ENCODE peak calls at places on chromosomes 16 and 17, in nine cellular contexts. S, Q, A, B, R, X, Y, J and D are unnamed samples.

GRCh38 chr17:32912218-32912897 is 15.6 kb upstream of the TMEM98 start:
- DNase-seq in Q (peak), J (no peak), R (no peak), B (no peak), X (peak), S (no peak), Y (no peak), A (no peak), D (no peak)

GRCh38 chr16:87351320-87351698 is 32.3 kb downstream of the FBXO31 start:
- DNase-seq in S (no peak), R (no peak), J (no peak), A (no peak), B (no peak), X (no peak), Q (peak), Y (no peak), D (no peak)

GRCh38 chr17:350706-351435 is 1.7 kb downstream of the RPH3AL start:
- DNase-seq in R (no peak), Q (no peak), J (no peak), B (no peak), Y (no peak), X (peak), A (peak), S (no peak), D (no peak)

GRCh38 chr17:35117984-35118383 is 1.7 kb downstream of the RAD51D start:
- DNase-seq in A (no peak), R (no peak), J (peak), B (no peak), Q (no peak), Y (no peak), X (no peak), S (peak), D (no peak)

GRCh38 chr16:87464691-87465300 is 28.0 kb downstream of the ZCCHC14 start:
- DNase-seq in Q (no peak), X (peak), S (no peak), J (peak), Y (no peak), B (no peak), R (no peak), A (no peak), D (no peak)

GRCh38 chr16:12024429-12024828 is 47.9 kb downstream of the SNX29 start:
- DNase-seq in A (no peak), J (no peak), X (no peak), R (no peak), B (no peak), Y (no peak), Q (no peak), S (no peak), D (no peak)

GRCh38 chr17:51997723-51998122 is 160.8 kb downstream of the CA10 start:
- DNase-seq in S (no peak), B (no peak), Q (no peak), X (no peak), R (no peak), J (no peak), A (no peak), Y (no peak), D (no peak)

GRCh38 chr16:78957328-78958100 is 643.0 kb downstream of the MAF start:
- DNase-seq in S (no peak), R (no peak), J (peak), Y (peak), B (no peak), Q (no peak), X (no peak), A (no peak), D (no peak)

GRCh38 chr16:49271363-49271762 is 10.3 kb downstream of the CBLN1 start:
- DNase-seq in J (no peak), Q (no peak), S (no peak), A (no peak), X (no peak), Y (no peak), R (no peak), B (no peak), D (no peak)

GRCh38 chr16:85798901-85799496 is 345 bp downstream of the EMC8 start:
- DNase-seq in B (peak), J (peak), R (peak), Q (peak), X (no peak), S (no peak), A (peak), Y (peak), D (no peak)

GRCh38 chr17:83110755-83111154 is 31.3 kb downstream of the METRNL start:
- DNase-seq in X (peak), B (no peak), Q (no peak), S (no peak), R (no peak), J (no peak), A (no peak), Y (no peak), D (no peak)

GRCh38 chr17:64442550-64442971 is 6.4 kb upstream of the MILR1 start:
- DNase-seq in Y (no peak), A (no peak), R (no peak), J (no peak), X (no peak), Q (no peak), S (no peak), B (no peak), D (no peak)

GRCh38 chr16:15650698-15651161 is 685 bp downstream of the NDE1 start:
- DNase-seq in Y (peak), A (no peak), J (peak), R (no peak), B (peak), S (peak), Q (no peak), X (no peak), D (no peak)

GRCh38 chr17:64202683-64203430 is 60.2 kb downstream of the TEX2 start:
- DNase-seq in Y (no peak), J (no peak), R (no peak), B (no peak), X (no peak), A (no peak), S (no peak), Q (no peak), D (no peak)

GRCh38 chr17:73644145-73645049 is at the start of gene SDK2:
- DNase-seq in Q (peak), S (no peak), J (no peak), B (no peak), R (no peak), X (no peak), Y (peak), A (peak), D (no peak)

GRCh38 chr17:69357701-69358100 is 30.8 kb upstream of the ABCA5 start:
- DNase-seq in B (no peak), Q (peak), S (no peak), J (peak), X (no peak), R (no peak), Y (no peak), A (no peak), D (no peak)

GRCh38 chr17:1241904-1242303 is 28.3 kb upstream of the BHLHA9 start:
- DNase-seq in S (no peak), J (no peak), X (peak), Y (no peak), Q (no peak), B (no peak), A (no peak), R (no peak), D (no peak)

GRCh38 chr17:71987634-71988033 is 133.2 kb upstream of the SOX9 start:
- DNase-seq in S (no peak), A (no peak), Q (no peak), B (no peak), Y (no peak), R (no peak), J (peak), X (no peak), D (no peak)

GRCh38 chr17:64420143-64420670 is 28.7 kb upstream of the MILR1 start:
- DNase-seq in S (peak), J (peak), R (no peak), B (peak), X (no peak), Y (peak), Q (peak), A (peak), D (no peak)

GRCh38 chr16:67857547-67858233 is 10.2 kb upstream of the CENPT start:
- DNase-seq in Q (no peak), A (peak), Y (no peak), X (peak), R (no peak), J (no peak), S (peak), B (peak), D (no peak)

GRCh38 chr17:60685437-60685836 is 7.8 kb downstream of the BCAS3 start:
- DNase-seq in X (no peak), Y (no peak), S (no peak), A (no peak), Q (no peak), J (no peak), R (no peak), B (no peak), D (no peak)

GRCh38 chr16:1825864-1826690 is 548 bp downstream of the HAGH start:
- DNase-seq in Y (peak), J (peak), R (peak), S (no peak), A (peak), Q (peak), X (no peak), B (peak), D (no peak)

GRCh38 chr16:24850289-24850931 is 4.6 kb downstream of the SLC5A11 start:
- DNase-seq in Q (no peak), J (no peak), Y (no peak), A (no peak), X (peak), R (no peak), B (no peak), S (no peak), D (no peak)

GRCh38 chr16:83581082-83581481 is 226.7 kb upstream of the HSBP1 start:
- DNase-seq in S (no peak), J (peak), R (no peak), Q (no peak), X (no peak), Y (no peak), B (no peak), A (no peak), D (no peak)

GRCh38 chr17:72715906-72716572 is 376.4 kb downstream of the SLC39A11 start:
- DNase-seq in S (no peak), Q (no peak), A (peak), Y (no peak), R (no peak), B (no peak), J (no peak), X (no peak), D (no peak)

GRCh38 chr16:55061126-55061525 is 130.5 kb downstream of the IRX5 start:
- DNase-seq in J (no peak), R (no peak), Q (no peak), B (no peak), A (no peak), Y (no peak), X (peak), S (no peak), D (no peak)